ENCODE peak calls at places on chromosomes 11 and 22, in seven cellular contexts. I is ecto neural progenitor cell; N is CD4-positive, CD25-positive, alpha-beta regulatory T cell; R is ELR; Y is stimulated activated effector memory CD8-positive, alpha-beta T cell treated with anti-CD3 and anti-CD28 coated beads, Interleukin-12 subunit alpha, Interleukin-12 subunit beta, amount 100 ng/mL, for 72 hours; B is stimulated activated naive B cell treated with anti-CD40 and anti-IgM and Interleukin-4, amounts not matched to agents 10 μg/mL and 1 μg/mL and 100 μg/mL, for 72 hours; Z is non-pigmented ciliary epithelial cell. G is an unnamed sample.

GRCh38 chr22:25281675-25282345 is 62.4 kb downstream of the CRYBB2 start:
- DNase-seq in N (no peak), Z (no peak), B (no peak), Y (no peak), I (peak), R (no peak), G (no peak)

GRCh38 chr11:118918128-118918685 is 7.5 kb downstream of the BCL9L start:
- DNase-seq in I (peak), N (peak), R (peak), Z (no peak), Y (peak), B (no peak), G (peak)

GRCh38 chr11:117457835-117458234 is 130.2 kb downstream of the CEP164 start:
- DNase-seq in Z (no peak), R (no peak), I (no peak), Y (no peak), B (no peak), N (no peak), G (no peak)

GRCh38 chr22:19291218-19291579 is 320 bp downstream of the CLTCL1 start:
- DNase-seq in B (peak), Y (peak), I (peak), Z (no peak), N (peak), R (peak), G (no peak)

GRCh38 chr22:48208894-48209293 is 1446.4 kb downstream of the TBC1D22A start:
- DNase-seq in B (no peak), Y (no peak), N (no peak), Z (no peak), R (no peak), I (peak), G (no peak)

GRCh38 chr11:68749501-68750196 is 1.7 kb downstream of the TESMIN start:
- DNase-seq in Y (no peak), R (peak), I (no peak), Z (no peak), B (no peak), N (no peak), G (no peak)

GRCh38 chr11:44162004-44162403 is 66.5 kb downstream of the EXT2 start:
- DNase-seq in R (no peak), Y (no peak), I (no peak), N (no peak), Z (no peak), B (no peak), G (no peak)

GRCh38 chr22:24540470-24540869 is 14.5 kb downstream of the GUCD1 start:
- DNase-seq in R (no peak), N (no peak), Y (no peak), Z (no peak), I (no peak), B (no peak), G (no peak)